ENCODE peak calls at places on chromosomes 5 and 9, in four cellular contexts. One of them, this sample, is unnamed.

GRCh38 chr9:34279431-34279830 is 49.6 kb downstream of the KIF24 start:
- DNase-seq in HepG2: no peak
- DNase-seq in HCT116: no peak
- DNase-seq in K562: no peak
- DNase-seq in this sample: no peak

GRCh38 chr9:34545497-34545896 is 22.7 kb upstream of the ENHO start:
- DNase-seq in HepG2: no peak
- DNase-seq in K562: no peak
- DNase-seq in HCT116: no peak
- DNase-seq in this sample: no peak

GRCh38 chr5:6717687-6718086 is 4.5 kb downstream of the TENT4A start:
- DNase-seq in HepG2: no peak
- DNase-seq in K562: no peak
- DNase-seq in HCT116: no peak
- DNase-seq in this sample: no peak

GRCh38 chr5:107743357-107744000 is 72.7 kb upstream of the EFNA5 start:
- DNase-seq in HCT116: no peak
- DNase-seq in K562: no peak
- DNase-seq in HepG2: no peak
- DNase-seq in this sample: no peak

GRCh38 chr5:117863589-117864296 is 1124.6 kb downstream of the DTWD2 start:
- DNase-seq in HCT116: no peak
- DNase-seq in HepG2: no peak
- DNase-seq in K562: no peak
- DNase-seq in this sample: no peak

GRCh38 chr9:72913382-72914009 is 39.4 kb downstream of the ALDH1A1 start:
- DNase-seq in K562: no peak
- DNase-seq in HCT116: no peak
- DNase-seq in HepG2: no peak
- DNase-seq in this sample: no peak

GRCh38 chr9:127397722-127398647 is 1.0 kb downstream of the SLC2A8 start:
- DNase-seq in HCT116: no peak
- DNase-seq in K562: peak
- DNase-seq in HepG2: peak
- DNase-seq in this sample: no peak

GRCh38 chr9:79633558-79633957 is 61.8 kb downstream of the TLE4 start:
- DNase-seq in HepG2: no peak
- DNase-seq in HCT116: no peak
- DNase-seq in K562: no peak
- DNase-seq in this sample: no peak

GRCh38 chr5:9596833-9597232 is 33.3 kb downstream of the TAS2R1 start:
- DNase-seq in K562: no peak
- DNase-seq in HepG2: no peak
- DNase-seq in HCT116: no peak
- DNase-seq in this sample: no peak

GRCh38 chr5:172188893-172189692 is 1.1 kb upstream of the STK10 start:
- DNase-seq in K562: no peak
- DNase-seq in HepG2: no peak
- DNase-seq in HCT116: no peak
- DNase-seq in this sample: no peak

GRCh38 chr5:119212666-119213065 is 141.8 kb downstream of the DMXL1 start:
- DNase-seq in HepG2: no peak
- DNase-seq in K562: no peak
- DNase-seq in HCT116: no peak
- DNase-seq in this sample: no peak

GRCh38 chr9:95506692-95507455 is 9.9 kb downstream of the PTCH1 start:
- DNase-seq in HepG2: peak
- DNase-seq in HCT116: no peak
- DNase-seq in K562: peak
- DNase-seq in this sample: no peak

GRCh38 chr9:131481441-131482342 is 21.0 kb upstream of the POMT1 start:
- DNase-seq in HCT116: no peak
- DNase-seq in K562: no peak
- DNase-seq in HepG2: no peak
- DNase-seq in this sample: no peak

GRCh38 chr5:155983954-155984353 is 343.0 kb upstream of the SGCD start:
- DNase-seq in HepG2: no peak
- DNase-seq in K562: no peak
- DNase-seq in HCT116: no peak
- DNase-seq in this sample: no peak

GRCh38 chr9:10008101-10008799 is 604.6 kb downstream of the PTPRD start:
- DNase-seq in HCT116: no peak
- DNase-seq in K562: no peak
- DNase-seq in HepG2: no peak
- DNase-seq in this sample: no peak

GRCh38 chr5:179275941-179276837 is 69.1 kb downstream of the ADAMTS2 start:
- DNase-seq in HCT116: no peak
- DNase-seq in HepG2: peak
- DNase-seq in K562: peak
- DNase-seq in this sample: no peak

GRCh38 chr5:141223112-141223783 is at the start of gene PCDHB14:
- DNase-seq in HepG2: peak
- DNase-seq in HCT116: peak
- DNase-seq in K562: no peak
- DNase-seq in this sample: peak

GRCh38 chr5:114744406-114744805 is 382.5 kb downstream of the KCNN2 start:
- DNase-seq in HCT116: no peak
- DNase-seq in K562: no peak
- DNase-seq in HepG2: no peak
- DNase-seq in this sample: no peak

GRCh38 chr9:6845881-6846280 is 88.1 kb downstream of the KDM4C start:
- DNase-seq in HepG2: peak
- DNase-seq in K562: no peak
- DNase-seq in HCT116: peak
- DNase-seq in this sample: no peak

GRCh38 chr5:68424799-68425537 is 209.4 kb downstream of the PIK3R1 start:
- DNase-seq in HepG2: no peak
- DNase-seq in HCT116: peak
- DNase-seq in K562: no peak
- DNase-seq in this sample: no peak

GRCh38 chr9:19232830-19233194 is 2.3 kb downstream of the DENND4C start:
- DNase-seq in HepG2: no peak
- DNase-seq in HCT116: no peak
- DNase-seq in K562: no peak
- DNase-seq in this sample: no peak

GRCh38 chr5:121489972-121490371 is 361.7 kb upstream of the FTMT start:
- DNase-seq in K562: no peak
- DNase-seq in HepG2: no peak
- DNase-seq in HCT116: no peak
- DNase-seq in this sample: no peak

DNA sequence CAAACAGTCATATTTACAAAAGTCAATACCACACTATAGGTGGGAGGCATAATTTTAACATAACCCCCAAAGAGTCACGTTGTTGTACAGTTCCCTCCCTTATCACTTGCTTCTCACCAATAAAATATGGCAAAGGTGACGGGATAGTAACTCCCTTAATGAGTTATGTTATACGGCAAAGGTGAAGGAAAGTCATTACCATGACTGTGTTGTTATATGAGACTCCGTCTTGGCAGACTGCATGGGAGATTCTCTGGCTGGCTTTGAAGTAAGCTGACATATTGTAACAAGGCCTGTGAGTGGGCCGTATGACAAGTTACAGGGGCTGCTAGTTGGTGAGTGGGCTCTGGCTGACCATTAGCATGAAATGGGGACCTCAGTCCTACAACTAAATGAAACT is 366.4 kb upstream of the FTMT start:
- DNase-seq in K562: no peak
- DNase-seq in HCT116: no peak
- DNase-seq in HepG2: no peak
- DNase-seq in this sample: no peak
- H3K4me3 ChIP-seq in K562: no peak
- H3K4me3 ChIP-seq in HCT116: no peak
- H3K4me3 ChIP-seq in HepG2: no peak
- H3K4me3 ChIP-seq in this sample: no peak

GRCh38 chr5:66138572-66139116 is 5.5 kb upstream of the SREK1 start:
- DNase-seq in HepG2: no peak
- DNase-seq in HCT116: no peak
- DNase-seq in K562: no peak
- DNase-seq in this sample: no peak

GRCh38 chr5:66130493-66130892 is 13.6 kb upstream of the SREK1 start:
- DNase-seq in HepG2: no peak
- DNase-seq in K562: no peak
- DNase-seq in HCT116: no peak
- DNase-seq in this sample: no peak

GRCh38 chr5:66139313-66139712 is 4.8 kb upstream of the SREK1 start:
- DNase-seq in HepG2: no peak
- DNase-seq in K562: no peak
- DNase-seq in HCT116: no peak
- DNase-seq in this sample: no peak

GRCh38 chr5:66134407-66134843 is 9.7 kb upstream of the SREK1 start:
- DNase-seq in HepG2: no peak
- DNase-seq in HCT116: no peak
- DNase-seq in K562: no peak
- DNase-seq in this sample: no peak

DNA sequence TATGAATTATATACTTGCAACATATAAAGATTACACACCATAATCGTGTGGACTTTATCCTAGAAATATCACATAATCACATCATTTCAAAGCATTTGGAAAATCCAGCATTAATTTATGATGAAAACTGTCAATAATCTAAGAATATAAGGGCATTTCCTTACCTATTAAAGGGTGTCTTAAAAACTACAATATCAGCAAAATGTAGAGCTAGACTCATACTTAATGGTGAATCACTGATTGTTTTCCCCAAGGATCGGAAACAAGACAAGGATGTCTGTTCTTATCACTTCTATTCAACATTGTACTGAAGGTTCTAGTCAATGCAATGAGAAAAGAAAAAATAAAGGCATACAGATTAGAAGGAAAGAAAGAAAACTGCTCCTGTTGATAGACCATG is 8.0 kb upstream of the SREK1 start:
- DNase-seq in HepG2: no peak
- DNase-seq in HCT116: no peak
- DNase-seq in K562: no peak
- DNase-seq in this sample: no peak
- TF ChIP-seq TCF7L2 in HepG2: no peak
- TF ChIP-seq TCF7L2 in HCT116: no peak
- TF ChIP-seq TCF7L2 in K562: no peak
- TF ChIP-seq TCF7L2 in this sample: no peak

DNA sequence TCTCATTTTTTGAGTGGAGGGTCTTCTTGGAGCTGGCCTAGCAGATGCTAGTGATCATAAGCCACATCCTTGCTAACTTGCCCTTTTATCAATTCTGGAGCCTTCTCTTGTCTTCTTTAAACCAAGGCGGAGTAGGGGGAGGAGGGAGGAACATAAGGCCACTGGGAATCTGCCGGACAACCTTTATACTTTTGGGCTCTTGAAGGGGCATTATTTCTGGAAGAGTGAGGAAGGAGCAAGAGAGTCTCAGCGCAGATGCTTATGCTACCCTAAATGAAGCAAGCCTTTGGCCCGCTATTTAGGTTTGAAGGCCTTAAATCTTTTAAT is 2.0 kb downstream of the TMEFF1 start:
- DNase-seq in K562: no peak
- DNase-seq in HepG2: no peak
- DNase-seq in HCT116: no peak
- DNase-seq in this sample: no peak
- H3K4me3 ChIP-seq in K562: no peak
- H3K4me3 ChIP-seq in HepG2: no peak
- H3K4me3 ChIP-seq in HCT116: no peak
- H3K4me3 ChIP-seq in this sample: no peak

GRCh38 chr5:98755406-98755805 is 18.1 kb upstream of the RGMB start:
- DNase-seq in HepG2: no peak
- DNase-seq in K562: no peak
- DNase-seq in HCT116: no peak
- DNase-seq in this sample: peak
- TF ChIP-seq TCF7L2 in HepG2: no peak
- TF ChIP-seq TCF7L2 in K562: no peak
- TF ChIP-seq TCF7L2 in HCT116: no peak
- TF ChIP-seq TCF7L2 in this sample: no peak

GRCh38 chr5:31854181-31854624 is 215.3 kb downstream of the PDZD2 start:
- DNase-seq in K562: no peak
- DNase-seq in HCT116: no peak
- DNase-seq in HepG2: no peak
- DNase-seq in this sample: no peak

GRCh38 chr5:31855527-31855862 is 216.6 kb downstream of the PDZD2 start:
- DNase-seq in HCT116: no peak
- DNase-seq in K562: no peak
- DNase-seq in HepG2: no peak
- DNase-seq in this sample: no peak

GRCh38 chr5:31853398-31854135 is 214.6 kb downstream of the PDZD2 start:
- DNase-seq in HCT116: no peak
- DNase-seq in K562: no peak
- DNase-seq in HepG2: no peak
- DNase-seq in this sample: no peak

GRCh38 chr5:31851290-31851689 is 212.4 kb downstream of the PDZD2 start:
- DNase-seq in HepG2: no peak
- DNase-seq in K562: no peak
- DNase-seq in HCT116: no peak
- DNase-seq in this sample: no peak

DNA sequence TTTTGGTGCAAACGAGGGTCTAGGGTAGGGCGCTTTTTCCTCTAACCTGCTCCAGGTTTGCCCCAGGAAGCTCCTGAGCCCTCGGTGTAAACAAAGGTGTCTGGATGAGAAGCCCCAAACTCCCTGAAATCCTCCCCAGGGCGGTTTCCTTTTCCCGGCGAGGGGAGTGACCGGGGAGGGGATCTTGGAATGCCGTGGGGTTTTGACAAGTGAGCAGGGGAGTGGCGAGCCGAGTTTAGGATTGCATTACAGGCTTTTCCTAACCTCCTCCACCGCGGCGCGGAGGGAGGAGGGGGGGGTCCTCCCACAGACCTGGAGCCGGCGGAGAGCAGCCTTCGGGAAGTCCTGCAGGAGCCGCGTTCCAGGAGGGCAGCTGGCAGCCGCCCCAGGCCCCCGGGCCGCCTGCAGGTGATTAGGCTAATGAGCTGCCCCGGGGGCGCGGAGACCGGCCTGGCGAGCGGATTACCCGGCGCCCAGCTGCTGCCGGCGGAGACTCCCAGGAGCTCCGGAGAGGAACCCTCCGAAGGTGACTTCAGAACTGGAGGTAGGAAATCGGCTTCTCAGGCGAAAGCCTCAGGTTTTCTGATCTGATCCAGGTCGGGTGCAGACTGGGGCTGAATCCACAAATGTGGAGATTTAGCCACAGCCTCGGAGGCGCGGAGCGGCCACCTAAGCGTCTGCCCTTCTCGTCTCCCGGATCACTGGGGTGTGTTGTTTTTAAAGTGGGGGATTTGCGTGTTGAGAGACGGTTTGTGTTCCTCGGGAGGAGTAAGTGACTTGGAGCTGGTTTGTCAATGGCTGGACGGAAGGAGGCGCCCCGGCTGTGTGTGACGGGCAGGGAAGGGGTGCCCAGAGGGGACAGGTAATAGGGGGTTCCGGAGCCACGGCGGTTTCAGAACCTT is 215.9 kb downstream of the PDZD2 start:
- DNase-seq in K562: no peak
- DNase-seq in HCT116: no peak
- DNase-seq in HepG2: no peak
- DNase-seq in this sample: no peak
- H3K4me3 ChIP-seq in K562: no peak
- H3K4me3 ChIP-seq in HCT116: no peak
- H3K4me3 ChIP-seq in HepG2: no peak
- H3K4me3 ChIP-seq in this sample: peak

GRCh38 chr9:129568560-129569505 is 52.1 kb downstream of the C9orf50 start:
- DNase-seq in HCT116: no peak
- DNase-seq in K562: peak
- DNase-seq in HepG2: peak
- DNase-seq in this sample: no peak
- TF ChIP-seq TCF7L2 in HCT116: peak
- TF ChIP-seq TCF7L2 in K562: no peak
- TF ChIP-seq TCF7L2 in HepG2: no peak
- TF ChIP-seq TCF7L2 in this sample: peak

This sample was measured in Panc1.